ENCODE peak calls at places on chromosomes 6 and 20, in eight cellular contexts. D is left ventricle myocardium inferior, M is right cardiac atrium, C is PC-9, A is neuronal stem cell, Z is brain microvascular endothelial cell, H is heart right ventricle, E is lower lobe of right lung. J is an unnamed sample.

GRCh38 chr6:98137391-98137790 is 697.0 kb upstream of the POU3F2 start:
- DNase-seq in D (no peak), M (no peak), C (no peak), A (no peak), Z (no peak), H (no peak), E (no peak), J (no peak)

GRCh38 chr6:150752409-150752808 is 113.1 kb upstream of the MTHFD1L start:
- DNase-seq in D (no peak), M (no peak), C (no peak), A (no peak), Z (no peak), H (no peak), E (no peak), J (no peak)

GRCh38 chr20:50788045-50788867 is 6.6 kb upstream of the BCAS4 start:
- DNase-seq in D (no peak), M (no peak), C (peak), A (no peak), Z (peak), H (no peak), E (peak), J (peak)

GRCh38 chr6:135331002-135331401 is 149.9 kb downstream of the MYB start:
- DNase-seq in D (no peak), M (no peak), C (no peak), A (no peak), Z (peak), H (no peak), E (no peak), J (no peak)

GRCh38 chr20:3606021-3606420 is 57.2 kb downstream of the GFRA4 start:
- DNase-seq in D (no peak), M (no peak), C (no peak), A (no peak), Z (peak), H (no peak), E (no peak), J (no peak)

GRCh38 chr20:58407201-58407873 is 18.3 kb downstream of the VAPB start:
- DNase-seq in D (no peak), M (no peak), C (no peak), A (no peak), Z (no peak), H (no peak), E (no peak), J (no peak)

GRCh38 chr6:131062245-131063027 is 609 bp downstream of the EPB41L2 start:
- DNase-seq in D (no peak), M (no peak), C (no peak), A (peak), Z (no peak), H (no peak), E (peak), J (peak)

GRCh38 chr6:116948535-116949304 is 71.7 kb downstream of the RFX6 start:
- DNase-seq in D (no peak), M (no peak), C (no peak), A (no peak), Z (no peak), H (no peak), E (no peak), J (no peak)

GRCh38 chr6:26309731-26310142 is 55.3 kb upstream of the BTN3A2 start:
- DNase-seq in D (no peak), M (no peak), C (no peak), A (no peak), Z (peak), H (no peak), E (no peak), J (no peak)

GRCh38 chr6:144285548-144285797 is 338 bp downstream of the UTRN start:
- DNase-seq in D (no peak), M (no peak), C (no peak), A (no peak), Z (no peak), H (no peak), E (peak), J (no peak)

GRCh38 chr6:139888691-139889122 is 514.3 kb upstream of the CITED2 start:
- DNase-seq in D (no peak), M (no peak), C (no peak), A (peak), Z (no peak), H (no peak), E (no peak), J (no peak)

GRCh38 chr6:134117409-134117808 is 65.0 kb upstream of the SLC2A12 start:
- DNase-seq in D (no peak), M (no peak), C (no peak), A (no peak), Z (peak), H (no peak), E (no peak), J (no peak)

GRCh38 chr6:36155662-36156061 is 25.3 kb downstream of the MAPK13 start:
- DNase-seq in D (no peak), M (no peak), C (no peak), A (no peak), Z (no peak), H (no peak), E (no peak), J (no peak)
- H3K27ac ChIP-seq in D (no peak), M (no peak), C (no peak), A (no peak), Z (no peak), H (no peak), E (no peak), J (no peak)

GRCh38 chr20:19785886-19786285 is 27.8 kb downstream of the RIN2 start:
- DNase-seq in D (no peak), M (no peak), C (no peak), A (no peak), Z (peak), H (no peak), E (no peak), J (no peak)

GRCh38 chr20:19783966-19784401 is 25.9 kb downstream of the RIN2 start:
- DNase-seq in D (peak), M (peak), C (peak), A (no peak), Z (peak), H (peak), E (peak), J (no peak)

GRCh38 chr20:19786311-19786710 is 28.3 kb downstream of the RIN2 start:
- DNase-seq in D (peak), M (peak), C (peak), A (no peak), Z (peak), H (peak), E (no peak), J (no peak)

GRCh38 chr20:19785173-19785799 is 27.2 kb downstream of the RIN2 start:
- DNase-seq in D (no peak), M (no peak), C (no peak), A (no peak), Z (no peak), H (no peak), E (no peak), J (no peak)

DNA sequence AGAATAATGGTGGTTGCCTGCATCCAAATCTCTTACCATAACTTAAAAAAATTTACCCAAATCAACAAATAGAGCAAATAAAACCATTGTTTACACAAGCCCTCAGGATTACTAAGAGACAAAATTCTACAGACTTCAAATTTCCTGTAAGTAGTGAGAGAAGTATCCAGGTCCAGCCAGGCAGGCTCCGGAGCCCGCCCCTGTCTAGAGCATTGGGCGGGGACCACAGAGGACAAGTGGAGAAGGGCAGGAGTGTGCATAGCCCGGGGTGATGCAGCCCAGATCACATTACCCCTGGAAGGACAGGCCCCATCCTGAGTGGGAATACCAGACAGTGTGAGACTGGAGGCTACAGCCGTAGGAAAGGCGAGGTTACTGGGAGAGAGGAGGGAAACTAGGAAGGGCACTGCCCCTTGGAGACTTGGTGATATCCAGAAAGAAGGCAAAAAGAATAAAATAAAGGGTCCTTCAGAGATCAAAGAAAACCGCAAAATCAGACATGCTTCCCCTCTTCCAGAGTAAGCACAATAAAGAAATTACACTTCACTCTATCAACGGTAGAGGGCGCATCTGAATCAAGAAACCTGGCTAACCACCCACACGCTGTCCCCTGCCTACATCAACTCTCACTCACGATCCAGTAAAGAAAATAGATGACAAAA is 26.6 kb downstream of the RIN2 start:
- DNase-seq in D (peak), M (peak), C (peak), A (peak), Z (peak), H (peak), E (peak), J (peak)
- H3K27ac ChIP-seq in D (peak), M (peak), C (peak), A (no peak), Z (peak), H (peak), E (peak), J (peak)

GRCh38 chr20:37490670-37491350 is 30.2 kb upstream of the NNAT start:
- DNase-seq in D (no peak), M (no peak), C (no peak), A (no peak), Z (no peak), H (no peak), E (no peak), J (no peak)

GRCh38 chr20:37492096-37492625 is 28.9 kb upstream of the NNAT start:
- DNase-seq in D (no peak), M (no peak), C (no peak), A (no peak), Z (no peak), H (no peak), E (no peak), J (no peak)

GRCh38 chr20:37494301-37494700 is 26.7 kb upstream of the NNAT start:
- DNase-seq in D (no peak), M (no peak), C (no peak), A (no peak), Z (no peak), H (no peak), E (no peak), J (no peak)

GRCh38 chr20:37494796-37495195 is 26.3 kb upstream of the NNAT start:
- DNase-seq in D (no peak), M (no peak), C (no peak), A (no peak), Z (no peak), H (no peak), E (no peak), J (no peak)

DNA sequence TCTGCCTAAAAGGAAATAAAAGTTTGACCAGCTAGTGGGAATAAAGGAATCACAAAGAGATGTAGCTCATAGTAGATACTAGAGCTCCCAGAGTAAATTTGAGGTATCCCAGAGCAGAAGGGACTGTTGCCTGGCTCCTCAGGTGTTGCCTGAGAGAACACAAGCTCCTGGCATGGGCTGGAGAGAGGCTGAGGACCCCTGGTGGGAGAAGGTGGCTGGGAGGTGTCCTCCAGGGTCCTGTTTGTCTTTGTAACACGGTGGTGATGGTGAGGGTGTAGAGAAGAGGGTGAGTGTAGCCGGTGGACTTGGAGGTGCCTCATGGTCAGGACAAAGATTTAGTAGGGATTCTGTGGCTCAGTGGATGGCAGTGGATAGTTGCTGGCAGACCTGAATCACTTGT is 28.1 kb upstream of the NNAT start:
- DNase-seq in D (no peak), M (no peak), C (no peak), A (no peak), Z (no peak), H (no peak), E (no peak), J (no peak)
- H3K27ac ChIP-seq in D (no peak), M (no peak), C (no peak), A (no peak), Z (no peak), H (no peak), E (no peak), J (no peak)

DNA sequence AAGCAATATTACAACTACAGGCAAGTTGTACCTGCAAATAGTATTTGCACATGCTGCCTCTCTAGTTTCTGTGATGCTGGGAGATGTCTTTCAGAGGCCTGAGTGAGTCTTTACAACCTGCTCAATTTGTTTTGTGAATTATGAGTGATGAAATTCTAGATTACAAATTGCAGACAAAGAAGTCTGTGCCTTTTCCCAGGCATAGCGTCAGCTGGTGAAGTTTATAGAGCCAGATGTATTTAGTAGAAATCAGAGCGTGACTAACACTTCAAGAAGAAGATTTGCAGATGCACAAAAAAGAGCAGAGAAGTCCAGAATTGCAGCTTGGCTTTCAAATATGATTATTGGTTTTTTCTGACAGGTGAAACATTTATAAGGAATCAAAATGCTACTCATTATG is 289.9 kb downstream of the PLCB1 start:
- DNase-seq in D (no peak), M (no peak), C (no peak), A (no peak), Z (no peak), H (no peak), E (no peak), J (no peak)
- H3K27ac ChIP-seq in D (no peak), M (no peak), C (no peak), A (no peak), Z (no peak), H (no peak), E (no peak), J (no peak)

GRCh38 chr6:2842139-2842552 is 483 bp upstream of the SERPINB1 start:
- DNase-seq in D (no peak), M (no peak), C (no peak), A (no peak), Z (no peak), H (no peak), E (no peak), J (no peak)

GRCh38 chr6:2840794-2841061 is 935 bp downstream of the SERPINB1 start:
- DNase-seq in D (no peak), M (no peak), C (no peak), A (no peak), Z (no peak), H (no peak), E (no peak), J (no peak)

GRCh38 chr6:2841264-2842138 is at the start of gene SERPINB1:
- DNase-seq in D (peak), M (peak), C (peak), A (peak), Z (peak), H (peak), E (peak), J (peak)

GRCh38 chr6:2839195-2839981 is 2.3 kb downstream of the SERPINB1 start:
- DNase-seq in D (no peak), M (no peak), C (peak), A (no peak), Z (peak), H (no peak), E (no peak), J (no peak)

GRCh38 chr6:2839982-2840793 is 1.5 kb downstream of the SERPINB1 start:
- DNase-seq in D (no peak), M (no peak), C (peak), A (no peak), Z (no peak), H (no peak), E (no peak), J (no peak)
- H3K27ac ChIP-seq in D (peak), M (peak), C (peak), A (no peak), Z (no peak), H (peak), E (peak), J (peak)